ENCODE peak calls at places on chromosomes 2 and 18, in six cellular contexts. One of them, this sample, is unnamed.

GRCh38 chr18:54829856-54830255 is 1.6 kb downstream of the RAB27B start:
- DNase-seq in brain microvascular endothelial cell: no peak
- DNase-seq in adrenal gland: no peak
- DNase-seq in spleen: no peak
- DNase-seq in astrocyte of the spinal cord: no peak
- DNase-seq in stomach: no peak
- DNase-seq in this sample: no peak

GRCh38 chr2:216344206-216344957 is 27.9 kb downstream of the MARCHF4 start:
- DNase-seq in adrenal gland: no peak
- DNase-seq in spleen: no peak
- DNase-seq in brain microvascular endothelial cell: no peak
- DNase-seq in stomach: no peak
- DNase-seq in astrocyte of the spinal cord: peak; percentile 9
- DNase-seq in this sample: no peak

GRCh38 chr18:28359177-28359576 is 182.2 kb upstream of the CDH2 start:
- DNase-seq in brain microvascular endothelial cell: no peak
- DNase-seq in astrocyte of the spinal cord: no peak
- DNase-seq in adrenal gland: no peak
- DNase-seq in spleen: no peak
- DNase-seq in stomach: no peak
- DNase-seq in this sample: no peak

GRCh38 chr2:237062585-237062984 is 23.1 kb upstream of the COPS8 start:
- DNase-seq in stomach: no peak
- DNase-seq in spleen: no peak
- DNase-seq in brain microvascular endothelial cell: no peak
- DNase-seq in adrenal gland: no peak
- DNase-seq in astrocyte of the spinal cord: no peak
- DNase-seq in this sample: no peak

GRCh38 chr2:40036241-40036640 is 257.2 kb upstream of the THUMPD2 start:
- DNase-seq in spleen: no peak
- DNase-seq in stomach: no peak
- DNase-seq in adrenal gland: no peak
- DNase-seq in astrocyte of the spinal cord: no peak
- DNase-seq in brain microvascular endothelial cell: no peak
- DNase-seq in this sample: no peak

GRCh38 chr2:111994042-111994441 is 61.0 kb upstream of the TMEM87B start:
- DNase-seq in stomach: no peak
- DNase-seq in spleen: no peak
- DNase-seq in brain microvascular endothelial cell: no peak
- DNase-seq in adrenal gland: no peak
- DNase-seq in astrocyte of the spinal cord: no peak
- DNase-seq in this sample: no peak

GRCh38 chr2:54680397-54681032 is 42.9 kb upstream of the EML6 start:
- DNase-seq in astrocyte of the spinal cord: peak; percentile 60
- DNase-seq in stomach: no peak
- DNase-seq in adrenal gland: no peak
- DNase-seq in brain microvascular endothelial cell: no peak
- DNase-seq in spleen: no peak
- DNase-seq in this sample: peak; percentile 61

GRCh38 chr2:201795608-201796477 is 10.5 kb upstream of the CDK15 start:
- DNase-seq in spleen: no peak
- DNase-seq in brain microvascular endothelial cell: peak; percentile 24
- DNase-seq in astrocyte of the spinal cord: peak; percentile 72
- DNase-seq in stomach: no peak
- DNase-seq in adrenal gland: peak; percentile 39
- DNase-seq in this sample: peak; percentile 62

GRCh38 chr18:8946046-8946838 is 156.3 kb upstream of the NDUFV2 start:
- DNase-seq in adrenal gland: no peak
- DNase-seq in brain microvascular endothelial cell: peak; percentile 83
- DNase-seq in spleen: no peak
- DNase-seq in astrocyte of the spinal cord: peak; percentile 98
- DNase-seq in stomach: no peak
- DNase-seq in this sample: no peak

GRCh38 chr18:54775686-54776085 is 52.6 kb upstream of the RAB27B start:
- DNase-seq in spleen: no peak
- DNase-seq in stomach: peak; percentile 40
- DNase-seq in astrocyte of the spinal cord: peak; percentile 81
- DNase-seq in brain microvascular endothelial cell: peak; percentile 92
- DNase-seq in adrenal gland: no peak
- DNase-seq in this sample: peak; percentile 14

DNA sequence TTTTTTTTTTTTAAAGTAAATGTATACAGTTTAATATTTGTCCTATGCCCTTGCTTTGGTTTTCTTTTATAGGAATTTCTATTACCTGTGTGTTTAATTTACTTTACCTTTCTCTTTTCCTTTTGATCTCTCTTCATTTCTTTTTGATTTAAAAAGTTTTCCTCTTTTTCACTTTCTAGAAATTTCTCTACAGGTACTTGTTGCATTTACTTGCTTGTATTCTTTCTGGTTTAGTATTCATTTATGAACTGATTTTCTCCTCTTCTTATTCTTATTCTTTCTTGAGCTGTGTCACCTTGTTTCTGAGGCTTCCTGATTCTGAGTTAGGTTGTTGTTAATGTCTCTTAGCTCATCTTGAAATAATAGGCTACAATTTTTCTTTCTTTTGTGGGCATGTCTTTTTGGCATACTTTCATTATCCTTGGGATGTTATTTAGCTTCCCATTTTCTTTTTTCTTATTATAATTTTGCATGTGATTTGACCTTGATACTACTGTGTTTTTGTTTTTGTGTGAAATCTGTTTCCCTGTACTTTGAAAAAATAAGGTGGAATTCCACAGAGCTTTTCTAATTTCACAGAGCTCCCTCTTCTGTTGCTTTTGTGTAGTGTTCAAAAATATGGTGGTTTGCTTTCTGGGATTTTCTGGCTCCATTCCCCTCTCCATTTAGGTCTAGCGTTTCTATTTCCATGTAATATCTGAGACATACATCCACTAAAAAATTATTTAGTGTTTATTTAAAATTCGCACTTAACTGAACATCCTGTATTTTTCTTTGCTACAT is 25.5 kb upstream of the ALMS1 start:
- DNase-seq in spleen: no peak
- DNase-seq in stomach: no peak
- DNase-seq in adrenal gland: no peak
- DNase-seq in astrocyte of the spinal cord: no peak
- DNase-seq in brain microvascular endothelial cell: no peak
- DNase-seq in this sample: peak; percentile 7
- TF ChIP-seq CTCF in spleen: peak; percentile 12
- TF ChIP-seq CTCF in stomach: no peak
- TF ChIP-seq CTCF in adrenal gland: peak; percentile 34
- TF ChIP-seq CTCF in astrocyte of the spinal cord: peak; percentile 50
- TF ChIP-seq CTCF in brain microvascular endothelial cell: peak; percentile 41
- TF ChIP-seq CTCF in this sample: peak; percentile 56

GRCh38 chr2:227499971-227500630 is 28.1 kb downstream of the AGFG1 start:
- DNase-seq in stomach: no peak
- DNase-seq in astrocyte of the spinal cord: no peak
- DNase-seq in adrenal gland: no peak
- DNase-seq in brain microvascular endothelial cell: no peak
- DNase-seq in spleen: no peak
- DNase-seq in this sample: no peak
- TF ChIP-seq CTCF in stomach: no peak
- TF ChIP-seq CTCF in astrocyte of the spinal cord: no peak
- TF ChIP-seq CTCF in adrenal gland: no peak
- TF ChIP-seq CTCF in brain microvascular endothelial cell: no peak
- TF ChIP-seq CTCF in spleen: no peak
- TF ChIP-seq CTCF in this sample: no peak

DNA sequence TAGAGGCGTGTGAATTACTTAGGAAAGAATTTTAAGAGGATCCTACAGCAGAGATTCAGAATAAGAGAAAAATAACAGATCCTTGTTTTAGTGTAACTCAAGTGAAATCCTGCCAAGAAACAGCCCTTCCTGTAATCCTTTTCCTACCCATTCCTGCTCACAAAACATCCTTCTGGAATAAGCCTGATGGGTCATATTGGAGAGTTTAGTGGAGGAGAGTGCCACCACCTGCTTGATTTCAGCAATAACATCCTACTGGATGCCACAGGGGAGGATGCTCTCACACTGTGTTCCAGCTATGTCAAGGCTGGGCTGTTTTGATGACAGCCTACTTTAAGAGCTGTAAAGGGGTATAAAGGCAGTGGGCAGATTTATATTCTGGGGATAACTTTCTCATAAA is 54.8 kb upstream of the CCDC178 start:
- DNase-seq in stomach: no peak
- DNase-seq in astrocyte of the spinal cord: peak; percentile 64
- DNase-seq in brain microvascular endothelial cell: peak; percentile 56
- DNase-seq in adrenal gland: peak; percentile 1
- DNase-seq in spleen: no peak
- DNase-seq in this sample: peak; percentile 20
- TF ChIP-seq CTCF in stomach: no peak
- TF ChIP-seq CTCF in astrocyte of the spinal cord: peak; percentile 64
- TF ChIP-seq CTCF in brain microvascular endothelial cell: peak; percentile 80
- TF ChIP-seq CTCF in adrenal gland: peak; percentile 19
- TF ChIP-seq CTCF in spleen: no peak
- TF ChIP-seq CTCF in this sample: peak; percentile 32

DNA sequence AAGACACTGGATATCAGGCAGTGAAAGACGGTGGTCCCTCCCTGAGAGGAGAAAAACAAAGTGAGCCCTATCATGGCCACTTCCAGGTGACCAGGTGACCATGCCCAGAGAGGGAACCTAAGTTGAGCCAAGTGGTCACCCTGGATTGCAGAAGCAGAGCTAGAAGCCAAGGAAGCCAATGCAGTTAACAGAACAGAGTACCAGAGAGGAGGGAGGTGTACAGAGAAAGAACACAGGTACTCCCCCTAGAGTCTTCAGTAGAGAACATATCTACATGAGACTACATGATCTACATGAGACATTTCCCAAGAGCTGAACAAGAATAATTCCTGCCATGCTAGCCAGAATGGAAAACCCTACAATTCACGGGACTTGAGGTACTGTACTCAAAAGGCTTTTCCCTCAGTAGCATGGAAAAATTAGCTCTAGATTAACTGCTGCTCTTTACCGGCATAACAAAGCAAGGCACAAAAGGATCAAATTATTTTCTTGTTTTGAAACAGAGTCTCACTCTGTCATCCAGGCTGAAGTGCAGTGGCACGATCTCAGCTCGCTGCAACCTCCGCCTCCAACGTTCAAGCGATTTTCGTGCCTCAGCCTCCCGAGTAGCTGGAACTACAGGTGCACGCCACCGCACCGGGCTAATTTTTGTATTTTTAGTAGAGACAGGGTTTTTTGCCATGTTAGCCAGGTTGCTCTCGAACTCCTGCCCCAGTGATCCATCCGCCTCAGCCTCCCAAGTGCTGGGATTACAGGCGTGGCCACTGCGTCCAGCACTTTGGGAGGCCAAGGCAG is 23.5 kb downstream of the ROCK2 start:
- DNase-seq in adrenal gland: no peak
- DNase-seq in astrocyte of the spinal cord: no peak
- DNase-seq in spleen: no peak
- DNase-seq in brain microvascular endothelial cell: no peak
- DNase-seq in stomach: no peak
- DNase-seq in this sample: peak; percentile 22
- TF ChIP-seq CTCF in adrenal gland: no peak
- TF ChIP-seq CTCF in astrocyte of the spinal cord: peak; percentile 16
- TF ChIP-seq CTCF in spleen: no peak
- TF ChIP-seq CTCF in brain microvascular endothelial cell: peak; percentile 7
- TF ChIP-seq CTCF in stomach: no peak
- TF ChIP-seq CTCF in this sample: no peak

DNA sequence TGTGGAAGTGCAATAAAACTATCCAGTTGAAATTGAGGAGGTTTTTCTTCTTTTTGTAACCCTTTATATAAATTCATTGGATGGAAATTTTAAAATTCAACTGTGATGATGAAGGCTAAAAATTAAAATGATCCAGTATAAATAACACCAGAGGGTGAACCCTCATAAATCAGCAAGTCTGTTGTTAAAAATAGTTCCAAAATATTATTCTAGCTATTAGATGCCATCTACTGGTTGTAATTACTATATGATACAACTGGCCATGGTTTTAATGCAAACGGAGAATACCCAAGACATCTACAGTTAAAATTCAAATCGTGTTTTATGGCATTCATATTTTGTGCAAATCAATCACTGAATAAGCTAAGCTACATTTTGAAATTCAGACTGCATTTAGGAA is 53.8 kb downstream of the TMEM200C start:
- DNase-seq in stomach: no peak
- DNase-seq in brain microvascular endothelial cell: no peak
- DNase-seq in adrenal gland: no peak
- DNase-seq in spleen: no peak
- DNase-seq in astrocyte of the spinal cord: no peak
- DNase-seq in this sample: no peak
- TF ChIP-seq CTCF in stomach: no peak
- TF ChIP-seq CTCF in brain microvascular endothelial cell: no peak
- TF ChIP-seq CTCF in adrenal gland: peak; percentile 44
- TF ChIP-seq CTCF in spleen: no peak
- TF ChIP-seq CTCF in astrocyte of the spinal cord: no peak
- TF ChIP-seq CTCF in this sample: no peak

GRCh38 chr2:20641123-20641985 is 9.5 kb downstream of the HS1BP3 start:
- DNase-seq in brain microvascular endothelial cell: peak; percentile 81
- DNase-seq in adrenal gland: peak; percentile 99
- DNase-seq in stomach: no peak
- DNase-seq in astrocyte of the spinal cord: peak; percentile 79
- DNase-seq in spleen: peak; percentile 41
- DNase-seq in this sample: no peak

GRCh38 chr2:20643060-20643459 is 7.8 kb downstream of the HS1BP3 start:
- DNase-seq in adrenal gland: no peak
- DNase-seq in astrocyte of the spinal cord: no peak
- DNase-seq in brain microvascular endothelial cell: no peak
- DNase-seq in stomach: no peak
- DNase-seq in spleen: peak; percentile 52
- DNase-seq in this sample: no peak

GRCh38 chr2:20640411-20641122 is 10.3 kb downstream of the HS1BP3 start:
- DNase-seq in spleen: no peak
- DNase-seq in astrocyte of the spinal cord: no peak
- DNase-seq in adrenal gland: peak; percentile 85
- DNase-seq in stomach: no peak
- DNase-seq in brain microvascular endothelial cell: no peak
- DNase-seq in this sample: no peak

GRCh38 chr2:20643826-20644225 is 7.1 kb downstream of the HS1BP3 start:
- DNase-seq in stomach: no peak
- DNase-seq in adrenal gland: no peak
- DNase-seq in brain microvascular endothelial cell: no peak
- DNase-seq in astrocyte of the spinal cord: no peak
- DNase-seq in spleen: no peak
- DNase-seq in this sample: no peak

GRCh38 chr2:20642026-20642971 is 8.6 kb downstream of the HS1BP3 start:
- DNase-seq in spleen: peak; percentile 95
- DNase-seq in stomach: peak; percentile 87
- DNase-seq in astrocyte of the spinal cord: peak; percentile 73
- DNase-seq in brain microvascular endothelial cell: peak; percentile 74
- DNase-seq in adrenal gland: peak; percentile 93
- DNase-seq in this sample: peak; percentile 78
- TF ChIP-seq CTCF in spleen: peak; percentile 96
- TF ChIP-seq CTCF in stomach: no peak
- TF ChIP-seq CTCF in astrocyte of the spinal cord: peak; percentile 99
- TF ChIP-seq CTCF in brain microvascular endothelial cell: peak; percentile 97
- TF ChIP-seq CTCF in adrenal gland: peak; percentile 95
- TF ChIP-seq CTCF in this sample: peak; percentile 93

GRCh38 chr2:53442783-53443182 is 324.8 kb upstream of the CHAC2 start:
- DNase-seq in brain microvascular endothelial cell: no peak
- DNase-seq in adrenal gland: no peak
- DNase-seq in spleen: no peak
- DNase-seq in stomach: no peak
- DNase-seq in astrocyte of the spinal cord: no peak
- DNase-seq in this sample: no peak
- TF ChIP-seq CTCF in brain microvascular endothelial cell: peak; percentile 44
- TF ChIP-seq CTCF in adrenal gland: no peak
- TF ChIP-seq CTCF in spleen: no peak
- TF ChIP-seq CTCF in stomach: no peak
- TF ChIP-seq CTCF in astrocyte of the spinal cord: peak; percentile 3
- TF ChIP-seq CTCF in this sample: no peak